ENCODE peak calls at places on chromosomes 5 and 9, in four cellular contexts. F is NCI-H748 treated with DMSO at 0.1 percent for 48 hours, J is NT2/D1, Z is IMR-90. N is an unnamed sample.

GRCh38 chr5:86460519-86460918 is 157.2 kb upstream of the COX7C start:
- DNase-seq in F (no peak), J (no peak), Z (no peak), N (no peak)

GRCh38 chr5:93433422-93433821 is 147.6 kb downstream of the NR2F1-AS1 start:
- DNase-seq in F (no peak), J (no peak), Z (peak), N (no peak)

GRCh38 chr5:65577141-65577540 is 14.0 kb downstream of the PPWD1 start:
- DNase-seq in F (no peak), J (no peak), Z (peak), N (no peak)

GRCh38 chr9:113567361-113568080 is 104.0 kb downstream of the RGS3 start:
- DNase-seq in F (no peak), J (no peak), Z (no peak), N (no peak)

GRCh38 chr5:169742773-169743296 is 105.8 kb downstream of the DOCK2 start:
- DNase-seq in F (no peak), J (no peak), Z (peak), N (no peak)

GRCh38 chr5:159682623-159683022 is 233.7 kb upstream of the ADRA1B start:
- DNase-seq in F (no peak), J (no peak), Z (no peak), N (no peak)

GRCh38 chr5:64502181-64502580 is 3.6 kb upstream of the RGS7BP start:
- DNase-seq in F (no peak), J (peak), Z (no peak), N (no peak)

GRCh38 chr9:133467101-133467500 is 7.3 kb downstream of the CACFD1 start:
- DNase-seq in F (no peak), J (no peak), Z (no peak), N (no peak)

GRCh38 chr5:40717281-40717680 is 37.6 kb downstream of the PTGER4 start:
- DNase-seq in F (no peak), J (no peak), Z (peak), N (no peak)